ENCODE peak calls at places on chromosomes 2 and 18, in eight cellular contexts. M is WTC11, E is HT1080, P is HFFc6, Q is uterus, I is T follicular helper cell, Y is posterior cingulate gyrus, T is cardiac fibroblast. J is an unnamed sample.

GRCh38 chr2:126669772-126670171 is 13.8 kb downstream of the GYPC start:
- DNase-seq in T (peak), Y (no peak), I (no peak), Q (no peak), M (no peak), P (no peak), E (no peak), J (no peak)

GRCh38 chr2:97707428-97708380 is 5.7 kb upstream of the ZAP70 start:
- DNase-seq in I (no peak), M (no peak), E (no peak), Q (no peak), P (no peak), T (no peak), Y (no peak), J (no peak)

GRCh38 chr2:202051499-202052161 is 18.0 kb downstream of the FZD7 start:
- DNase-seq in E (no peak), Y (no peak), I (no peak), Q (no peak), P (no peak), T (peak), M (peak), J (no peak)

GRCh38 chr18:9708057-9708881 is at the start of gene RAB31:
- DNase-seq in I (no peak), E (peak), Y (peak), P (peak), M (peak), Q (peak), T (peak), J (peak)

GRCh38 chr2:120240901-120241429 is 11.7 kb upstream of the RALB start:
- DNase-seq in M (no peak), T (no peak), E (no peak), P (no peak), Y (no peak), Q (no peak), I (no peak), J (no peak)

GRCh38 chr2:23624378-23624777 is 239.4 kb downstream of the KLHL29 start:
- DNase-seq in P (no peak), M (peak), Y (no peak), I (no peak), Q (no peak), T (no peak), E (peak), J (no peak)

GRCh38 chr2:199461455-199462166 is 3.9 kb upstream of the SATB2 start:
- DNase-seq in Q (no peak), I (no peak), E (no peak), T (no peak), Y (no peak), M (no peak), P (no peak), J (no peak)

GRCh38 chr2:189116984-189117383 is 62.6 kb downstream of the COL5A2 start:
- DNase-seq in E (no peak), M (no peak), T (no peak), Q (no peak), I (no peak), P (no peak), Y (no peak), J (no peak)

GRCh38 chr2:146584316-146584715 is 1260.5 kb upstream of the ACVR2A start:
- DNase-seq in I (no peak), M (no peak), T (no peak), E (no peak), P (no peak), Q (no peak), Y (no peak), J (no peak)

GRCh38 chr18:7116832-7117389 is 686 bp downstream of the LAMA1 start:
- DNase-seq in Q (no peak), P (no peak), I (no peak), T (no peak), Y (no peak), E (no peak), M (peak), J (no peak)

GRCh38 chr2:122514451-122514996 is 759.1 kb downstream of the TSN start:
- DNase-seq in I (no peak), Y (no peak), Q (no peak), T (peak), M (no peak), P (no peak), E (peak), J (no peak)

GRCh38 chr2:217585362-217585761 is 417.4 kb downstream of the TNS1 start:
- DNase-seq in T (no peak), P (no peak), M (no peak), E (no peak), Q (no peak), I (no peak), Y (no peak), J (no peak)

GRCh38 chr2:23556929-23557328 is 171.9 kb downstream of the KLHL29 start:
- DNase-seq in M (no peak), E (no peak), Y (no peak), Q (no peak), I (no peak), T (no peak), P (no peak), J (peak)

GRCh38 chr2:160206436-160206835 is 6.4 kb upstream of the ITGB6 start:
- DNase-seq in Y (no peak), I (no peak), M (no peak), E (no peak), Q (no peak), P (no peak), T (no peak), J (no peak)

GRCh38 chr2:197349699-197350098 is 39.1 kb upstream of the ANKRD44 start:
- DNase-seq in I (no peak), Q (no peak), Y (no peak), P (no peak), T (no peak), M (no peak), E (no peak), J (no peak)

GRCh38 chr2:159722580-159722979 is 10.3 kb downstream of the MARCHF7 start:
- DNase-seq in Y (no peak), T (no peak), I (no peak), M (no peak), Q (no peak), P (no peak), E (no peak), J (no peak)

GRCh38 chr2:27205206-27205605 is 6.6 kb upstream of the ATRAID start:
- DNase-seq in Q (no peak), M (no peak), P (no peak), T (no peak), Y (no peak), I (no peak), E (no peak), J (no peak)

GRCh38 chr18:30889582-30890301 is 152.8 kb downstream of the DSC3 start:
- DNase-seq in I (no peak), T (peak), E (peak), M (peak), P (no peak), Q (no peak), Y (no peak), J (no peak)

GRCh38 chr2:147939313-147939712 is 81.2 kb downstream of the ORC4 start:
- DNase-seq in T (no peak), P (no peak), E (no peak), M (no peak), Q (no peak), I (no peak), Y (no peak), J (no peak)

GRCh38 chr2:72148975-72149555 is 1.4 kb upstream of the CYP26B1 start:
- DNase-seq in M (peak), I (no peak), E (no peak), Y (no peak), T (peak), Q (peak), P (no peak), J (peak)

GRCh38 chr2:46353509-46353908 is 56.3 kb downstream of the EPAS1 start:
- DNase-seq in P (no peak), M (no peak), T (no peak), Q (no peak), E (no peak), I (no peak), Y (no peak), J (no peak)

GRCh38 chr2:118443596-118443995 is 355.3 kb downstream of the INSIG2 start:
- DNase-seq in I (no peak), T (peak), M (no peak), E (peak), P (no peak), Y (no peak), Q (no peak), J (no peak)

GRCh38 chr2:9837451-9837850 is 5.8 kb upstream of the TAF1B start:
- DNase-seq in P (no peak), Y (no peak), I (no peak), Q (no peak), M (no peak), E (no peak), T (no peak), J (no peak)

GRCh38 chr2:38120829-38121228 is 44.9 kb upstream of the CYP1B1 start:
- DNase-seq in M (no peak), Q (no peak), E (no peak), P (no peak), I (no peak), Y (no peak), T (no peak), J (no peak)